ENCODE peak calls at places on chromosomes 4 and X, in seven cellular contexts. W is tibial nerve, D is uterus, T is heart left ventricle, M is epithelial cell of esophagus, J is coronary artery, Y is tibial artery. S is an unnamed sample.

GRCh38 chr4:33914386-33914785 is 2329.9 kb downstream of the ARAP2 start:
- DNase-seq in W (no peak), D (no peak), T (no peak), M (no peak), J (no peak), Y (no peak), S (no peak)

GRCh38 chr4:8058031-8058479 is 100.6 kb downstream of the ABLIM2 start:
- DNase-seq in W (no peak), D (no peak), T (no peak), M (no peak), J (no peak), Y (no peak), S (no peak)

GRCh38 chrX:105876658-105877057 is 54.3 kb downstream of the NRK start:
- DNase-seq in W (no peak), D (no peak), T (no peak), M (peak; percentile 39), J (no peak), Y (no peak), S (no peak)

GRCh38 chr4:146916479-146917076 is 29.1 kb downstream of the TTC29 start:
- DNase-seq in W (no peak), D (no peak), T (no peak), M (peak; percentile 46), J (no peak), Y (no peak), S (peak; percentile 6)

GRCh38 chrX:53077207-53078197 is 4.7 kb upstream of the TSPYL2 start:
- DNase-seq in W (no peak), D (no peak), T (no peak), M (no peak), J (no peak), Y (no peak), S (no peak)

GRCh38 chr4:26263165-26263564 is 57.6 kb upstream of the RBPJ start:
- DNase-seq in W (no peak), D (no peak), T (no peak), M (no peak), J (no peak), Y (no peak), S (no peak)

GRCh38 chr4:125520258-125520990 is 205.7 kb downstream of the FAT4 start:
- DNase-seq in W (no peak), D (no peak), T (no peak), M (no peak), J (no peak), Y (no peak), S (no peak)

GRCh38 chrX:38898261-38898660 is 97.0 kb downstream of the MID1IP1 start:
- DNase-seq in W (no peak), D (no peak), T (no peak), M (no peak), J (no peak), Y (no peak), S (no peak)

GRCh38 chr4:76984127-76984526 is 34.6 kb downstream of the SEPTIN11 start:
- DNase-seq in W (no peak), D (peak; percentile 39), T (no peak), M (peak; percentile 30), J (no peak), Y (no peak), S (peak; percentile 37)
- TF ChIP-seq CTCF in W (peak; percentile 21), D (peak; percentile 24), T (peak; percentile 32), M (peak; percentile 44), J (no peak), Y (peak; percentile 28), S (peak; percentile 40)

GRCh38 chr4:173746424-173746823 is 216.4 kb upstream of the HAND2 start:
- DNase-seq in W (no peak), D (no peak), T (no peak), M (no peak), J (no peak), Y (no peak), S (no peak)

GRCh38 chr4:173747537-173748257 is 217.7 kb upstream of the HAND2 start:
- DNase-seq in W (no peak), D (no peak), T (no peak), M (no peak), J (no peak), Y (no peak), S (no peak)

GRCh38 chr4:173745765-173746164 is 215.7 kb upstream of the HAND2 start:
- DNase-seq in W (no peak), D (no peak), T (no peak), M (no peak), J (no peak), Y (no peak), S (no peak)

GRCh38 chr4:173752610-173753009 is 222.6 kb upstream of the HAND2 start:
- DNase-seq in W (no peak), D (no peak), T (no peak), M (peak; percentile 17), J (no peak), Y (no peak), S (no peak)

DNA sequence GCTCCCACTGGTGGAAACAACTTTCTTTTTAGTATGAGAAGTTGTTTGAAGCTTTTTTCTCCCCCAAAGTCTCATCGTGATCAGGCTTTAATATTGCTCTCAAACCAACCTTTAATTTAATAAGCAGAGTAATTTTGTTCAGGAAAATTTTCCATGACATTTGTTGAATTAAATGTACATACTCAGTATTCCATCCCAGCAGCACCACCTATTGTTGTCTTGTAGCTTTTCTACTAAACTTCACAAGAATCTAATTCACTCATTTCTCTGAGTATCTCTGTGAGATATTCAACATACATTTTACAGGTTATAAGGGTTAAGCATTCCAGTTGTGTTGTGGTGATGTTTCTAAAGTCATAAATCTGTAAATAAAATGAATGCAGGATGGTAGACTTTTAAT is 218.3 kb upstream of the HAND2 start:
- DNase-seq in W (no peak), D (no peak), T (no peak), M (no peak), J (no peak), Y (no peak), S (no peak)
- TF ChIP-seq CTCF in W (no peak), D (peak; percentile 58), T (no peak), M (no peak), J (no peak), Y (peak; percentile 39), S (no peak)

GRCh38 chr4:90121961-90122748 is 5.0 kb upstream of the CCSER1 start:
- DNase-seq in W (no peak), D (no peak), T (no peak), M (peak; percentile 90), J (no peak), Y (no peak), S (no peak)

GRCh38 chr4:90120815-90121214 is 6.4 kb upstream of the CCSER1 start:
- DNase-seq in W (no peak), D (no peak), T (no peak), M (no peak), J (no peak), Y (no peak), S (no peak)

GRCh38 chr4:90118547-90119211 is 8.5 kb upstream of the CCSER1 start:
- DNase-seq in W (no peak), D (no peak), T (no peak), M (no peak), J (no peak), Y (no peak), S (no peak)

DNA sequence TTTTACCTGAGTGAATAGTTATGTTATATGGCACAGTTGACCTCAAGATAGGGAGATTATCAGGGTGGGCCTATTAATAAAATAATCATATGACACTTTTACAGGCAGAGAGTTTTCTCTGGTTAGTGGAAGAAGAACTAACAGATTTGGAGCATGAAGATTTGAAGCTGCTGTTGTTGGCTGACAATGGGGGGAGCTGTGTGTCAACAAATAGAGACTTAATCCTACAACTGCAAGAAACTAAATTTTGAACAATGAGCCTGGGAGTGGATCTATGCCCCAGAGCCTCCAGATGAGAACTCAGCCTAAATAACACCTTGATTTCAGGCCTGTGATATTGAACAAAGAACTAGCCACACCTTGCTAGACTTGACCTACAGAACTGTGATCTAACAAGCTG is 7.2 kb upstream of the CCSER1 start:
- DNase-seq in W (no peak), D (no peak), T (no peak), M (peak; percentile 45), J (no peak), Y (no peak), S (no peak)
- TF ChIP-seq CTCF in W (no peak), D (no peak), T (no peak), M (peak; percentile 28), J (no peak), Y (no peak), S (peak; percentile 1)

GRCh38 chr4:54367059-54367458 is 138.0 kb downstream of the PDGFRA start:
- DNase-seq in W (no peak), D (no peak), T (no peak), M (no peak), J (no peak), Y (no peak), S (no peak)
- TF ChIP-seq CTCF in W (no peak), D (no peak), T (no peak), M (no peak), J (no peak), Y (no peak), S (no peak)

GRCh38 chrX:77415882-77416281 is 31.3 kb upstream of the FGF16 start:
- DNase-seq in W (no peak), D (no peak), T (no peak), M (no peak), J (no peak), Y (no peak), S (no peak)

GRCh38 chrX:77412631-77413030 is 34.6 kb upstream of the FGF16 start:
- DNase-seq in W (no peak), D (no peak), T (no peak), M (no peak), J (no peak), Y (no peak), S (no peak)

GRCh38 chrX:77415161-77415560 is 32.0 kb upstream of the FGF16 start:
- DNase-seq in W (no peak), D (no peak), T (no peak), M (no peak), J (no peak), Y (no peak), S (no peak)
- TF ChIP-seq CTCF in W (no peak), D (no peak), T (no peak), M (no peak), J (no peak), Y (no peak), S (no peak)

GRCh38 chr4:114132199-114132598 is 152.8 kb upstream of the ARSJ start:
- DNase-seq in W (no peak), D (no peak), T (no peak), M (no peak), J (no peak), Y (no peak), S (no peak)

GRCh38 chr4:114137984-114138383 is 158.5 kb upstream of the ARSJ start:
- DNase-seq in W (no peak), D (no peak), T (no peak), M (no peak), J (no peak), Y (no peak), S (no peak)

GRCh38 chr4:114136067-114136466 is 156.6 kb upstream of the ARSJ start:
- DNase-seq in W (no peak), D (no peak), T (no peak), M (no peak), J (no peak), Y (no peak), S (no peak)

DNA sequence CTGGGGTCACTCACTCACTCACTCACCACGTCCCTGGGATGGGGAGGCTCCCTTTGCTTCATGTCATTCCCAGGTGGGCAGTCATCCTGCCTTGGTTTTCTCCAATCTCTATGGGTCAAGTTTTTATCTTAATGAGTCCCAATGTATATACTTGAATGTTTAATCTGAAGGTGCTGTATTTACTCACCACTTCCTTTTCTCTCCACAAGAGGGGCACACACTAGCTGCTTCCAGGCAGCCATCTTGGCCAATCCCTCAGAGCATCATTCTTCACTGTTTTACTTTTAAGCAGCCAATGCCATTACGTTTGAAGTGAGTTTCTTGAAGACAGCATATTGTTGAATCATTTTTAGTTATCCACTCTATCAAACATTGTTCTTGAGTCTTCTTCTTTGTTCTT is 153.4 kb upstream of the ARSJ start:
- DNase-seq in W (no peak), D (no peak), T (no peak), M (peak; percentile 15), J (no peak), Y (no peak), S (no peak)
- TF ChIP-seq CTCF in W (no peak), D (no peak), T (no peak), M (peak; percentile 34), J (no peak), Y (no peak), S (no peak)